ENCODE peak calls at places on chromosomes 11 and 22, in nine cellular contexts. I is SK-N-SH, R is stomach, O is transverse colon, X is GM12878, S is suprapubic skin, A is H1, D is esophagus muscularis mucosa, C is sigmoid colon. M is an unnamed sample. For H3K36me3, the result is how much of the 10 kb centered on the place peaks cover.

GRCh38 chr11:75267171-75267970 is 26.8 kb downstream of the TPBGL start:
- DNase-seq in A (no peak), O (peak), I (no peak), D (no peak), X (no peak), R (no peak), S (no peak), C (peak), M (no peak)

GRCh38 chr11:58965246-58965985 is 26.1 kb downstream of the GLYATL1 start:
- DNase-seq in D (no peak), R (no peak), C (no peak), X (no peak), O (no peak), S (no peak), I (no peak), A (no peak), M (no peak)

GRCh38 chr11:6319001-6319878 is 1.1 kb downstream of the CAVIN3 start:
- DNase-seq in S (no peak), C (peak), O (peak), A (no peak), X (no peak), R (peak), I (peak), D (no peak), M (peak)

GRCh38 chr11:17852246-17852645 is 117.7 kb downstream of the KCNC1 start:
- DNase-seq in C (no peak), R (no peak), O (no peak), D (no peak), I (no peak), A (no peak), X (no peak), S (no peak), M (no peak)

GRCh38 chr22:32202539-32203180 is 2.2 kb downstream of the RFPL2 start:
- DNase-seq in O (peak), S (no peak), C (no peak), D (peak), R (peak), A (no peak), X (no peak), I (peak), M (peak)

GRCh38 chr11:66278396-66279091 is 569 bp downstream of the CNIH2 start:
- DNase-seq in A (no peak), I (peak), S (no peak), R (no peak), X (no peak), O (no peak), D (no peak), C (no peak), M (no peak)

GRCh38 chr11:112162761-112163669 is 879 bp downstream of the IL18 start:
- DNase-seq in O (no peak), I (no peak), X (no peak), S (no peak), A (no peak), D (no peak), R (no peak), C (no peak), M (no peak)

GRCh38 chr22:46887978-46888377 is 125.5 kb downstream of the TBC1D22A start:
- DNase-seq in C (no peak), O (no peak), D (no peak), A (no peak), R (no peak), I (no peak), S (no peak), X (no peak), M (no peak)

GRCh38 chr11:109308551-109308950 is 113.4 kb upstream of the C11orf87 start:
- DNase-seq in X (no peak), O (no peak), D (no peak), R (no peak), I (no peak), C (no peak), S (no peak), A (no peak), M (no peak)

GRCh38 chr22:19693581-19693980 is 20.7 kb upstream of the SEPTIN5 start:
- DNase-seq in C (no peak), X (no peak), R (no peak), O (no peak), A (no peak), D (no peak), I (no peak), S (peak), M (no peak)

GRCh38 chr11:73760680-73761402 is at the start of gene RAB6A:
- DNase-seq in D (peak), C (peak), O (peak), A (peak), I (peak), X (peak), S (peak), R (peak), M (peak)

GRCh38 chr11:2772544-2773031 is 72.8 kb upstream of the KCNQ1OT1 start:
- DNase-seq in C (no peak), D (peak), O (peak), I (no peak), S (peak), R (peak), X (no peak), A (no peak), M (peak)

GRCh38 chr11:56841210-56841810 is 92.8 kb upstream of the OR9G4 start:
- DNase-seq in D (no peak), O (peak), I (peak), R (peak), C (no peak), X (peak), S (no peak), A (no peak), M (peak)

GRCh38 chr22:40323681-40324083 is 22.6 kb upstream of the ADSL start:
- DNase-seq in D (no peak), R (no peak), X (no peak), I (peak), S (no peak), A (no peak), O (no peak), C (no peak), M (no peak)

GRCh38 chr11:130631119-130631518 is 182.7 kb downstream of the ADAMTS15 start:
- DNase-seq in X (no peak), I (no peak), D (no peak), S (no peak), R (no peak), A (no peak), C (no peak), O (no peak), M (no peak)

DNA sequence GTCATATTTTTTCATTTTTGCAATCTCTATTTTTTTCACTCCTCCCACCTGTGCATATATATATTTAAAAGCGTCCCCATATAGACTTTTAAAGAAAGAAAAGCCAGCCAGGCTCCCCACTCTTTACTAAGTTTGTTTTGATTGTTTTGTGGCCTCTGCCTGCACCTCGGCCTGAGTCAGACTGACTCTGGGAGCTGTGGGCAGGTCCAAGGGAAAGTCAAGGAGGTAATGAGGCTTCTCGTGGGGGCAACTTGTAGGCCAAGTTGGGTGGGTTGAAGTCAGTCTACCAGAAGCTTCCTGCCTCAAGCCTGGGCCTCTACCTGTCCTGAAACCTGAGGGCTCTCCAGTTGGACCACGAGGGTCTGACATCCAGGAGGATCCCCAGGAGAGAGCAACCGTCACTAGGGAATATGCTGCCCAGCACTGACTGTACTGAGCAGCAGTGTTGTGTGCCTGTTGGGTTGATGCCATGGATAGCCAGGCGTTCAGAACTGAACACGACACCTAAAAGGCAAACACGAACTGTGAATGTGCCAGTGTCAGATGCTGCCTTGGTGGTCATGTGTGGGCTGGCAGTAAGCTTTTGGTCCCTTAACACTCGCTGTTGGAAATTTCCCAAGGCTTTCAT is 58.8 kb downstream of the BMAL1 start:
- DNase-seq in S (peak), O (no peak), D (no peak), X (no peak), A (no peak), R (peak), I (no peak), C (no peak), M (no peak)
- TF ChIP-seq POLR2AphosphoS5 in S (no peak), O (no peak), D (no peak), X (no peak), A (no peak), R (no peak), I (no peak), C (no peak), M (no peak)

GRCh38 chr22:23576681-23577080 is 3.4 kb downstream of the IGLL1 start:
- DNase-seq in A (no peak), X (no peak), O (no peak), S (no peak), C (no peak), I (no peak), D (no peak), R (no peak), M (no peak)

GRCh38 chr22:23570681-23571080 is 9.4 kb downstream of the IGLL1 start:
- DNase-seq in O (no peak), R (no peak), A (no peak), X (no peak), D (no peak), S (no peak), I (no peak), C (no peak), M (no peak)

GRCh38 chr22:23575601-23576000 is 4.5 kb downstream of the IGLL1 start:
- DNase-seq in A (no peak), D (no peak), O (no peak), C (no peak), I (no peak), X (no peak), R (no peak), S (peak), M (no peak)

GRCh38 chr22:23574877-23575276 is 5.2 kb downstream of the IGLL1 start:
- DNase-seq in I (no peak), C (no peak), A (no peak), R (no peak), S (peak), D (no peak), O (no peak), X (no peak), M (no peak)

DNA sequence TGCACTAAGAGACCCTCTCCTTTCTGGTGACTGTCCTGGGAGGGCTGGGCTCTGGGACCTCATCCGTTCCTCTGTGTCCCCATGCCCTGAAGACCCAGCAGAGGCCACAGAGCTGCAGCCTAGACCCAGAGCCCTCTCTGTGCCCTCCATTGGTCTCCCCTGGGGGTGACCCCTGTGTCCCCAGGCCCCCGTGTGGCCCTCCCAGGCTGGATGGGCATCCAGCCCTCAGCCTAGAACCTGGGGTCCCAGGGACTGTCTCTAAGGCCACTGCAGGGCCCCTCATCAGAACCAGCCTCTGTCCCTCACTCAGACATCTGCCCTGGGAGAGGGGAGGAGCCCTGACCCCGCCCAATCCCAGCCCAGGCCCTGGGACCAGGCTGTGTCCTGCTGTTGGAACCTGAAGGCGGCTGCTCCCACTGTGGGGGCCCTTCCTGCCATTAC is 5.7 kb downstream of the IGLL1 start:
- DNase-seq in A (no peak), R (no peak), S (peak), O (no peak), I (no peak), D (no peak), C (no peak), X (no peak), M (peak)
- TF ChIP-seq EP300 in A (no peak), R (no peak), S (no peak), O (no peak), I (no peak), D (no peak), C (no peak), X (no peak), M (no peak)

DNA sequence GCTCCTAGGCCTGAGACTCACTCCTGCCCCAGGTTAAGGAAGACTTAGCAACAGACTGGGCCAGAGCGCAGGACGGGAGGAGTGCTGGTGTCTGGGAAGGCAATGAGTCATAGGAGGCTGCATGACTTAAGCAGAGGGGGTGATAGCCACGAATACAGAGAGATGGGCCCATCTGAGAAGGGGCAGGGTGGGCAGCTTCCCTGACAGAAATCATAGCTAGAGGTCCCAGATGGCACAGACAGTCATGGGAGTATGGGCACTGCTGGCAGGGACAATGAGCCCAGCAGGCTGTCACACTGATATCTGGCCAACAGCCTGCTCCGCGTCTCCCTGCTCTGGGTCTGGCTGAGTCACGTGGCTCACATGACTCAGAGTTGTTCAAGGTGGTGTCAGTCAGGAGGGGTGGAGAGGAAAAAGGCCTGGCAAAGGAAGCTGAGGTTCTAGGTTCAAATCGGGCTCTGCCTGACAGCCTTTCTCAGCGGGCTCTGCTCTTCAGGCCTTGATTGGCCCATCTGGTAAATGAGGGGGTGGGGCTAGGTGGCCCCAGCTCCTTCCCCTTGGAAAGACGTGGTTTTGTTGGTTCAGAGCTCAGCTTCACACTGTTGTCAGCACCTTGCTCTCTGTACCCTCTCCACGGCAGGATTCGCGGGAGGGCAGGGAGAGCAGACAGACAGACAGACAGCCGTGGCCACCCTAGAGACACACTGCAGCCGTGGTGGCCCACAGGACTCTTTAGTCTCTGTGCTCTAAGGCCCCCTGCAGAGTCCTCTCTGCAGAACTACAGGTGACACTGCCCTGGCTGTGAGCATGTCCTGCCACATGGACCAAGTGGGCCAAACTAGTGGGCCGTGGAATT is 47.8 kb downstream of the DBX1 start:
- DNase-seq in I (peak), D (no peak), C (peak), X (no peak), S (no peak), O (peak), R (peak), A (no peak), M (no peak)
- H3K36me3 ChIP-seq in I (half or more), D (half or more), C (under half), X (under half), S (under half), O (under half), R (under half), A (half or more), M (under half)

DNA sequence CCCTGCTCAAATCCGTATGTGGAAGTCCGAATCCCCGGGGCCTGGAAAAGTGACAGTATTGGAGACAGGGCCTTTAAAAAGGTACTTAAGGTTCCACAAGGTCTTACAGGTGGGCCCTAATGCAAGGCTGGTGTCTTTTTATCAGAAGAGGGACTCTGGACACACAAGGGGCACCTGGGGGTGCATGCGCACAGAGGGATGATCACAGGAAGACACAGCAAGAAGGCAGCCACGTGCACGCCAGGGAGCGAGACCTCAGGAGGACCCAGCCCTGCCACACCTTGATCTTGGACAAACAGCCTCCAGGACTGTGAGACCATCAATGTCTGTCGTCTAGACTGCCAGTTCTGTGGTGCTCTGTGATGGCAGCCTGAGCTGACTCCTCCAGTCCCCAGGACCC is 96.5 kb downstream of the SHANK2 start:
- DNase-seq in R (no peak), X (no peak), S (peak), D (peak), O (no peak), C (no peak), A (no peak), I (no peak), M (no peak)
- TF ChIP-seq POLR2AphosphoS5 in R (no peak), X (no peak), S (no peak), D (no peak), O (no peak), C (no peak), A (no peak), I (no peak), M (no peak)